ENCODE peak calls at places on chromosomes 16 and 17, in four cellular contexts. T is GM12891, B is GM12878, G is K562. C is an unnamed sample.

GRCh38 chr17:76685366-76685765 is 25.4 kb downstream of the MXRA7 start:
- DNase-seq in T (no peak), B (no peak), G (no peak), C (no peak)

GRCh38 chr17:36464765-36465088 is 21.8 kb upstream of the ZNHIT3 start:
- DNase-seq in T (no peak), B (no peak), G (no peak), C (no peak)

GRCh38 chr16:19520861-19521331 is 1.0 kb downstream of the GDE1 start:
- DNase-seq in T (no peak), B (peak), G (peak), C (peak)

GRCh38 chr17:57714660-57715059 is 30.4 kb downstream of the CCDC182 start:
- DNase-seq in T (no peak), B (no peak), G (no peak), C (no peak)

GRCh38 chr16:23132921-23133532 is 16.2 kb downstream of the USP31 start:
- DNase-seq in T (no peak), B (no peak), G (no peak), C (no peak)

GRCh38 chr16:24977673-24978065 is 37.5 kb downstream of the ARHGAP17 start:
- DNase-seq in T (no peak), B (no peak), G (no peak), C (no peak)

GRCh38 chr16:24950275-24950674 is 64.9 kb downstream of the ARHGAP17 start:
- DNase-seq in T (no peak), B (no peak), G (no peak), C (no peak)

GRCh38 chr16:81779540-81780320 is 639 bp downstream of the PLCG2 start:
- DNase-seq in T (no peak), B (no peak), G (peak), C (no peak)

GRCh38 chr16:63458842-63459241 is 1422.6 kb upstream of the CDH8 start:
- DNase-seq in T (no peak), B (no peak), G (no peak), C (no peak)

GRCh38 chr17:79575229-79575628 is 35.6 kb downstream of the RBFOX3 start:
- DNase-seq in T (no peak), B (no peak), G (no peak), C (no peak)

GRCh38 chr16:84024854-84025253 is 17.7 kb downstream of the SLC38A8 start:
- DNase-seq in T (no peak), B (no peak), G (no peak), C (no peak)

GRCh38 chr17:72365857-72366415 is 245.1 kb downstream of the SOX9 start:
- DNase-seq in T (no peak), B (no peak), G (no peak), C (no peak)

GRCh38 chr16:71421911-71422310 is 19.9 kb downstream of the TLE7 start:
- DNase-seq in T (no peak), B (no peak), G (peak), C (peak)

GRCh38 chr17:79033741-79034501 is 10.0 kb downstream of the C1QTNF1 start:
- DNase-seq in T (no peak), B (no peak), G (no peak), C (no peak)

GRCh38 chr16:24689128-24689527 is 40.3 kb upstream of the TNRC6A start:
- DNase-seq in T (no peak), B (no peak), G (peak), C (peak)

GRCh38 chr17:82602986-82603385 is 45.3 kb downstream of the WDR45B start:
- DNase-seq in T (no peak), B (peak), G (no peak), C (no peak)

GRCh38 chr17:59105852-59106462 is 723 bp downstream of the TRIM37 start:
- DNase-seq in T (peak), B (no peak), G (peak), C (peak)
- TF ChIP-seq SPI1 in T (no peak), B (no peak), G (no peak), C (no peak)

GRCh38 chr17:17704931-17705330 is 23.7 kb downstream of the RAI1 start:
- DNase-seq in T (no peak), B (no peak), G (no peak), C (no peak)
- TF ChIP-seq SPI1 in T (no peak), B (no peak), G (no peak), C (no peak)

DNA sequence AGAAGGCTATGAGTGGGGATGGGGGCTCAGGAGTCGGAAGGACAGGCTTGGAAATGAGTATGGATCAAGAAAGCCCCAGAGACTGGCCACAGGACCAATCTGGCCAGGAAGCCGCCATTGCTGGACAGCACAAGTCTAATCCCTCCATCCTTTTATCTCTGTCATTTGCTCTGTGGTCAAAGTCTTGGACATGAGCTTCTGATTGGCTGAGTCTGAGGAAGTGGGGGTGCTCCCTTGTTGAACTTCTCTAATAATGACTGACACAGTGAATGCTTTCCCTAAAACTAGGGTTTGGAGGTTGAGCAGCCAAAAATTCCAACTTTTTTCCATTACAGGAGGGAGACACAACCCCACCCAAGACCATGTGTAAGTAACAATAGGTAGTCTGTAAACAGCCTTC is 97.4 kb downstream of the MARF1 start:
- DNase-seq in T (no peak), B (no peak), G (no peak), C (no peak)
- TF ChIP-seq SPI1 in T (no peak), B (no peak), G (peak), C (no peak)

GRCh38 chr17:50551433-50551815 is 4.5 kb downstream of the SPATA20 start:
- DNase-seq in T (no peak), B (no peak), G (no peak), C (no peak)

GRCh38 chr17:50549256-50549941 is 2.4 kb downstream of the SPATA20 start:
- DNase-seq in T (no peak), B (no peak), G (no peak), C (no peak)

GRCh38 chr17:50549969-50550368 is 3.0 kb downstream of the SPATA20 start:
- DNase-seq in T (no peak), B (no peak), G (no peak), C (no peak)

GRCh38 chr17:50551884-50552283 is 4.9 kb downstream of the SPATA20 start:
- DNase-seq in T (no peak), B (no peak), G (no peak), C (no peak)

GRCh38 chr17:50550661-50551432 is 3.9 kb downstream of the SPATA20 start:
- DNase-seq in T (no peak), B (no peak), G (peak), C (peak)
- TF ChIP-seq SPI1 in T (no peak), B (no peak), G (no peak), C (no peak)

GRCh38 chr17:68585643-68586042 is 15.5 kb downstream of the FAM20A start:
- DNase-seq in T (no peak), B (no peak), G (no peak), C (no peak)

GRCh38 chr17:68580236-68580903 is 20.8 kb downstream of the FAM20A start:
- DNase-seq in T (no peak), B (no peak), G (no peak), C (peak)

GRCh38 chr17:68584904-68585303 is 16.3 kb downstream of the FAM20A start:
- DNase-seq in T (no peak), B (no peak), G (no peak), C (no peak)

GRCh38 chr17:68579194-68579900 is 21.8 kb downstream of the FAM20A start:
- DNase-seq in T (no peak), B (no peak), G (no peak), C (no peak)

GRCh38 chr17:68581863-68582645 is 19.1 kb downstream of the FAM20A start:
- DNase-seq in T (no peak), B (no peak), G (no peak), C (no peak)
- TF ChIP-seq SPI1 in T (no peak), B (no peak), G (no peak), C (no peak)

C was measured in HL-60.